ENCODE peak calls at places on chromosomes 2 and 18, in seven cellular contexts. M is astrocyte, N is HepG2, T is fibroblast of lung, X is DND-41, R is PC-3, Q is mammary epithelial cell. W is an unnamed sample.

GRCh38 chr2:223585691-223586090 is 16.5 kb downstream of the SCG2 start:
- DNase-seq in M (peak; percentile 41), N (no peak), T (peak; percentile 70), X (no peak), R (peak; percentile 50), Q (peak; percentile 42), W (no peak)

GRCh38 chr2:226001716-226002115 is 602.2 kb downstream of the NYAP2 start:
- DNase-seq in M (peak; percentile 28), N (no peak), T (peak; percentile 41), X (no peak), R (peak; percentile 26), Q (peak; percentile 31), W (no peak)

GRCh38 chr2:134137182-134137595 is 116.7 kb upstream of the MGAT5 start:
- DNase-seq in M (peak; percentile 67), N (no peak), T (peak; percentile 40), X (no peak), R (peak; percentile 11), Q (no peak), W (no peak)

GRCh38 chr18:79816092-79816491 is 18.4 kb downstream of the KCNG2 start:
- DNase-seq in M (no peak), N (no peak), T (no peak), X (no peak), R (no peak), Q (no peak), W (no peak)

GRCh38 chr2:67067656-67068055 is 329.5 kb upstream of the ETAA1 start:
- DNase-seq in M (no peak), N (no peak), T (no peak), X (no peak), R (no peak), Q (no peak), W (no peak)

GRCh38 chr2:163667064-163667887 is 68.5 kb downstream of the FIGN start:
- DNase-seq in M (peak; percentile 97), N (peak; percentile 81), T (peak; percentile 94), X (no peak), R (peak; percentile 88), Q (peak; percentile 68), W (no peak)

GRCh38 chr2:55031505-55031904 is 18.7 kb downstream of the RTN4 start:
- DNase-seq in M (no peak), N (no peak), T (no peak), X (no peak), R (no peak), Q (no peak), W (no peak)

GRCh38 chr2:238425505-238425978 is 1.2 kb upstream of the ASB1 start:
- DNase-seq in M (no peak), N (no peak), T (no peak), X (no peak), R (peak; percentile 18), Q (no peak), W (no peak)

GRCh38 chr2:181790716-181791649 is 100.5 kb upstream of the ITPRID2 start:
- DNase-seq in M (peak; percentile 99), N (peak; percentile 88), T (peak; percentile 81), X (peak; percentile 70), R (peak; percentile 95), Q (peak; percentile 97), W (no peak)

GRCh38 chr18:50507120-50507590 is 52.7 kb upstream of the MAPK4 start:
- DNase-seq in M (no peak), N (peak; percentile 13), T (peak; percentile 2), X (peak; percentile 6), R (peak; percentile 29), Q (peak; percentile 13), W (no peak)

GRCh38 chr2:134120160-134120717 is 133.6 kb upstream of the MGAT5 start:
- DNase-seq in M (no peak), N (no peak), T (no peak), X (peak; percentile 35), R (no peak), Q (no peak), W (no peak)

DNA sequence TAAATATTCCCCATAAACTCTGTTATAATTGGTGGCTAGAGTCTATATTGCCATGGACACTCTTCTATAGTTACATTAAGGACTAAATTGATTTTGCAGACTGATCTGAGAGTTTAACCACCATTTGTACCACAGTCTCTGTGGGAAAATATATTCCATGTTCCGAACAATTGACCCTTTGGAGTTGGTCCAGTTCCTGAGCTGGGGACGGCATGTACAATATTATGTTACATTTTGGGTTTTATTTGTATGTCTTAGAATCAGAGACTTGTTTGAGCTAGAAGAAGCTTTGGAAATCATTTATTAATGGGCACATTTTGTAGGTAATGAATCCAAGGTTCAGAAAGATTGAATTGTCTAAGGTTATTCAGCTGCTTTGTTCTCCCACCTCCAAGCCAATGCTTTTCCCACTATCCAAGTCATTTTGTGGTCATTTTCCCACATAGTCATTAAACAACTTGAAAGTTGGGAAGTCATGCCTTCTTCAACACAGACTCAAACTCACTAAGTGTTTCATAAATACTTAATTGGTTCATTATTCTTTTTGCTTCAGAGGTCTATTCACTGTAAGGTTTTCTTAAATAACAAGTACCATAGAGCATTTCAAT is 5.0 kb upstream of the PPP1CB start:
- DNase-seq in M (no peak), N (no peak), T (no peak), X (no peak), R (no peak), Q (no peak), W (no peak)
- H3K27ac ChIP-seq in M (no peak overlapping the region), N (no peak overlapping the region), T (no peak overlapping the region), X (no peak overlapping the region), R (no peak overlapping the region), Q (no peak overlapping the region), W (no peak overlapping the region)

GRCh38 chr2:216535454-216535995 is 36.9 kb downstream of the RPL37A start:
- DNase-seq in M (peak; percentile 95), N (peak; percentile 52), T (peak; percentile 88), X (no peak), R (peak; percentile 40), Q (peak; percentile 71), W (no peak)
- H3K9ac ChIP-seq in M (peak overlapping the region; percentile 58), N (peak overlapping the region; percentile 15), T (peak overlapping the region; percentile 10), X (no peak overlapping the region), R (no peak overlapping the region), Q (no peak overlapping the region), W (no peak overlapping the region)

GRCh38 chr2:222295368-222296041 is 3.3 kb downstream of the PAX3 start:
- DNase-seq in M (no peak), N (no peak), T (peak; percentile 46), X (no peak), R (no peak), Q (no peak), W (no peak)

GRCh38 chr2:222293660-222294630 is 4.9 kb downstream of the PAX3 start:
- DNase-seq in M (no peak), N (no peak), T (no peak), X (no peak), R (no peak), Q (no peak), W (no peak)

GRCh38 chr2:222296911-222297599 is 1.7 kb downstream of the PAX3 start:
- DNase-seq in M (peak; percentile 73), N (no peak), T (no peak), X (no peak), R (no peak), Q (no peak), W (no peak)

GRCh38 chr2:222296311-222296736 is 2.5 kb downstream of the PAX3 start:
- DNase-seq in M (no peak), N (no peak), T (no peak), X (no peak), R (no peak), Q (no peak), W (no peak)

GRCh38 chr2:222294996-222295367 is 3.8 kb downstream of the PAX3 start:
- DNase-seq in M (no peak), N (no peak), T (no peak), X (no peak), R (no peak), Q (no peak), W (no peak)
- H3K4me3 ChIP-seq in M (peak overlapping the region; percentile 73), N (no peak overlapping the region), T (peak overlapping the region; percentile 53), X (no peak overlapping the region), R (no peak overlapping the region), Q (no peak overlapping the region), W (no peak overlapping the region)

DNA sequence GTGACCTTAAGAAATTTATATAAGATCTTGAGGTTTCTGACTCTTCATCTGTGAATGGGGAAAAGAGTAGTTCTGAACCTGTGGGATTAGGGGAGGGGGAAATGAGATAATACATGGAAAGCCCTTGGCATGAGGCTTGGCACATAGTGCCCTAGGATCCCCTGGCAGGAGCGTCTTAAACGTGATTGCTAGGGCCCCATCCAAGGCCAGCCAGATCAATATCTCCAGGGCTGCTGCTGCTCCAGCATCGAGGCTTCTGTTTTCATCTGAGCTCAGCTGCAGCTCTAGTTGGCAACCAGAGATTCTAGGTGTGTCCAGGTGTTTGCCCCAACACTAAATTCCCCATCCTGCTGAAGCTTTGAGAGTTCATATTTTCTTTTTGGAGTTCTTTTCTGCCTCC is 71.0 kb downstream of the IL1R2 start:
- DNase-seq in M (no peak), N (no peak), T (no peak), X (no peak), R (no peak), Q (no peak), W (no peak)
- H3K27ac ChIP-seq in M (peak overlapping the region; percentile 94), N (peak overlapping the region; percentile 71), T (peak overlapping the region; percentile 98), X (no peak overlapping the region), R (no peak overlapping the region), Q (no peak overlapping the region), W (no peak overlapping the region)

GRCh38 chr2:47033102-47033880 is 117.7 kb upstream of the MCFD2 start:
- DNase-seq in M (no peak), N (peak; percentile 28), T (no peak), X (no peak), R (peak; percentile 17), Q (no peak), W (no peak)
- H3K9ac ChIP-seq in M (peak overlapping the region; percentile 92), N (peak overlapping the region; percentile 98), T (peak overlapping the region; percentile 82), X (no peak overlapping the region), R (peak overlapping the region; percentile 92), Q (peak overlapping the region; percentile 91), W (no peak overlapping the region)

DNA sequence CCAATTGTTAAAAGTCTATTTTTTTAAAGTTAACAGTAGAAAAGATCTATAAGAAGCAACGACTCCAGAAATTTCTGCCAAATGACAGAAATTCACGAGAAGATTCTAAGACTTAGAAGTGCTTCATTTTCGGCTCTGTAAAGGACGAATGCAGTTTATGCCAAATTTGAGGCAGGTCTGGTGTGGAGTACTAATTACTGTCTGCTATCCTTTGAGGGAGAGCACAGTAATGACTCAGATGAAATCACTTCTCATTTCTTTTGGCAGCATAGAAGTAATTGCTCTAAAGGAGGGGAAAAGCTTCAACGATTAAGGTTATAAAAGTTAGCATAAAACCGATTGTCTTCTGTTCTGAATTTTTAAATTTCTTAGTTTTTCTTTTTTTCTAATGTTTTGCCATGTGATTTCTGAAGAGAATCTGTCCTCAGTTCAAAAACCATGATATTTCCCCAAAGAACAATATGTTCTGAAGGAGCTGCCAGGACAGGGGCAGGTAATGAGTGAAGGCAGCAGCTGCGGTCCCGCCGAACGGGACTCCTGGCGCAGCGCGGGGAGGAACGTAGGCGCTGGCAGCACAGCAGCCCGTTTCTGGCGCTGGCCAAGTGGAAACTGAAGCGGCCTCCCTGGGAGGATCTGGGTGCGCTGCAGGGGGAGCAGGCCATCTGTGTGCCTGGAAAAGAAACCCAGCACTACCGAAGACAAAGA is 11.5 kb downstream of the G6PC2 start:
- DNase-seq in M (peak; percentile 23), N (no peak), T (peak; percentile 19), X (no peak), R (peak; percentile 17), Q (no peak), W (no peak)
- H3K4me3 ChIP-seq in M (peak overlapping the region; percentile 60), N (no peak overlapping the region), T (peak overlapping the region; percentile 58), X (no peak overlapping the region), R (peak overlapping the region; percentile 55), Q (peak overlapping the region; percentile 28), W (no peak overlapping the region)

W was measured in SK-N-MC.